ENCODE peak calls at places on chromosomes 16 and 17, in nine cellular contexts. O is GM20000; P is CD4-positive, alpha-beta T cell; S is RWPE1; M is left ventricle myocardium inferior; E is endothelial cell; U is breast epithelium; G is AG09319; N is WERI-Rb-1. Z is an unnamed sample.

GRCh38 chr17:79901131-79901530 is 61.9 kb upstream of the CBX4 start:
- DNase-seq in O (no peak), P (no peak), S (no peak), M (no peak), E (no peak), U (peak), G (no peak), N (no peak), Z (no peak)

GRCh38 chr17:66995944-66996343 is 31.4 kb downstream of the CACNG4 start:
- DNase-seq in O (no peak), P (no peak), S (no peak), M (no peak), E (no peak), U (no peak), G (no peak), N (no peak), Z (no peak)

GRCh38 chr17:59783221-59784016 is 76.0 kb downstream of the VMP1 start:
- DNase-seq in O (no peak), P (no peak), S (peak), M (no peak), E (no peak), U (no peak), G (no peak), N (no peak), Z (no peak)

GRCh38 chr16:88131966-88132365 is 180.7 kb downstream of the BANP start:
- DNase-seq in O (no peak), P (no peak), S (no peak), M (no peak), E (no peak), U (no peak), G (no peak), N (no peak), Z (no peak)

GRCh38 chr17:32588982-32589381 is 102.2 kb downstream of the CDK5R1 start:
- DNase-seq in O (no peak), P (no peak), S (peak), M (no peak), E (peak), U (no peak), G (no peak), N (peak), Z (no peak)

GRCh38 chr16:27759301-27759871 is 209.4 kb downstream of the KATNIP start:
- DNase-seq in O (no peak), P (no peak), S (peak), M (no peak), E (no peak), U (no peak), G (no peak), N (no peak), Z (no peak)

GRCh38 chr17:9218068-9218635 is 196.8 kb downstream of the NTN1 start:
- DNase-seq in O (no peak), P (no peak), S (no peak), M (no peak), E (no peak), U (no peak), G (no peak), N (no peak), Z (no peak)

GRCh38 chr16:81546781-81547180 is 102.2 kb downstream of the CMIP start:
- DNase-seq in O (no peak), P (no peak), S (no peak), M (no peak), E (no peak), U (no peak), G (no peak), N (no peak), Z (no peak)

GRCh38 chr17:10127819-10128375 is 70.5 kb downstream of the GAS7 start:
- DNase-seq in O (no peak), P (no peak), S (no peak), M (peak), E (no peak), U (no peak), G (peak), N (peak), Z (peak)

GRCh38 chr16:88963583-88963982 is 13.4 kb downstream of the CBFA2T3 start:
- DNase-seq in O (no peak), P (no peak), S (peak), M (no peak), E (no peak), U (no peak), G (no peak), N (no peak), Z (no peak)

GRCh38 chr16:19392352-19392751 is 25.3 kb upstream of the TMC5 start:
- DNase-seq in O (no peak), P (no peak), S (no peak), M (no peak), E (no peak), U (no peak), G (no peak), N (no peak), Z (no peak)

GRCh38 chr17:17414316-17414937 is 62.4 kb upstream of the MED9 start:
- DNase-seq in O (no peak), P (no peak), S (no peak), M (no peak), E (no peak), U (no peak), G (peak), N (no peak), Z (no peak)

GRCh38 chr17:81667754-81668153 is 1.2 kb downstream of the CCDC137 start:
- DNase-seq in O (no peak), P (no peak), S (no peak), M (no peak), E (no peak), U (no peak), G (no peak), N (peak), Z (no peak)

GRCh38 chr16:65763640-65764305 is 602.7 kb upstream of the CDH5 start:
- DNase-seq in O (no peak), P (no peak), S (no peak), M (no peak), E (no peak), U (no peak), G (no peak), N (no peak), Z (no peak)

GRCh38 chr17:81291662-81292061 is 3.4 kb downstream of the SLC38A10 start:
- DNase-seq in O (peak), P (peak), S (peak), M (peak), E (peak), U (peak), G (no peak), N (peak), Z (peak)

GRCh38 chr17:60565233-60565632 is 34.8 kb upstream of the PPM1D start:
- DNase-seq in O (no peak), P (no peak), S (no peak), M (no peak), E (no peak), U (no peak), G (no peak), N (no peak), Z (no peak)

GRCh38 chr16:31386157-31386984 is 6.8 kb upstream of the ITGAD start:
- DNase-seq in O (peak), P (no peak), S (peak), M (no peak), E (no peak), U (no peak), G (no peak), N (peak), Z (no peak)

GRCh38 chr17:72166040-72166439 is 45.2 kb downstream of the SOX9 start:
- DNase-seq in O (no peak), P (no peak), S (no peak), M (no peak), E (no peak), U (no peak), G (no peak), N (no peak), Z (no peak)

GRCh38 chr17:5527647-5528250 is 41.4 kb downstream of the MIS12 start:
- DNase-seq in O (no peak), P (no peak), S (no peak), M (no peak), E (no peak), U (no peak), G (no peak), N (no peak), Z (no peak)

GRCh38 chr16:11914759-11915643 is 755 bp downstream of the GSPT1 start:
- DNase-seq in O (peak), P (peak), S (no peak), M (peak), E (peak), U (no peak), G (no peak), N (peak), Z (peak)

GRCh38 chr17:59427996-59428395 is 96.5 kb downstream of the YPEL2 start:
- DNase-seq in O (no peak), P (no peak), S (no peak), M (no peak), E (no peak), U (no peak), G (no peak), N (no peak), Z (no peak)

GRCh38 chr16:66972983-66973382 is 11.9 kb downstream of the CES3 start:
- DNase-seq in O (no peak), P (no peak), S (no peak), M (no peak), E (no peak), U (no peak), G (no peak), N (no peak), Z (no peak)

GRCh38 chr16:31141489-31142108 is 6.1 kb upstream of the PRSS8 start:
- DNase-seq in O (no peak), P (no peak), S (peak), M (no peak), E (no peak), U (no peak), G (no peak), N (no peak), Z (peak)

GRCh38 chr16:23498863-23499262 is 11.4 kb downstream of the GGA2 start:
- DNase-seq in O (no peak), P (no peak), S (no peak), M (no peak), E (no peak), U (no peak), G (no peak), N (no peak), Z (no peak)

GRCh38 chr17:73480740-73481139 is 163.5 kb downstream of the SDK2 start:
- DNase-seq in O (no peak), P (no peak), S (no peak), M (peak), E (no peak), U (no peak), G (no peak), N (peak), Z (no peak)

GRCh38 chr17:8953152-8953885 is 12.2 kb downstream of the PIK3R5 start:
- DNase-seq in O (no peak), P (no peak), S (no peak), M (no peak), E (no peak), U (no peak), G (no peak), N (no peak), Z (no peak)

GRCh38 chr17:8871081-8871581 is 3.7 kb upstream of the PIK3R6 start:
- DNase-seq in O (no peak), P (no peak), S (no peak), M (no peak), E (no peak), U (no peak), G (no peak), N (no peak), Z (no peak)

GRCh38 chr16:24838554-24839266 is 7.1 kb upstream of the SLC5A11 start:
- DNase-seq in O (no peak), P (no peak), S (no peak), M (no peak), E (no peak), U (no peak), G (no peak), N (no peak), Z (no peak)

GRCh38 chr17:37490022-37490587 is 414 bp downstream of the DUSP14 start:
- DNase-seq in O (peak), P (peak), S (no peak), M (peak), E (peak), U (peak), G (no peak), N (peak), Z (peak)

GRCh38 chr17:80012156-80012555 is 23.5 kb downstream of the TBC1D16 start:
- DNase-seq in O (no peak), P (no peak), S (no peak), M (no peak), E (no peak), U (no peak), G (no peak), N (no peak), Z (no peak)

GRCh38 chr16:8951447-8952280 is 12.0 kb downstream of the USP7 start:
- DNase-seq in O (no peak), P (no peak), S (no peak), M (no peak), E (no peak), U (no peak), G (no peak), N (no peak), Z (no peak)

GRCh38 chr17:40443196-40443987 is at the start of gene IGFBP4:
- DNase-seq in O (peak), P (peak), S (peak), M (peak), E (peak), U (peak), G (no peak), N (peak), Z (peak)

GRCh38 chr17:4751925-4752324 is 12.2 kb upstream of the CXCL16 start:
- DNase-seq in O (no peak), P (no peak), S (no peak), M (no peak), E (no peak), U (no peak), G (no peak), N (no peak), Z (no peak)

GRCh38 chr17:32111141-32111771 is 31.0 kb upstream of the RHOT1 start:
- DNase-seq in O (no peak), P (peak), S (no peak), M (peak), E (peak), U (peak), G (peak), N (peak), Z (peak)

GRCh38 chr16:89378947-89379771 is 111.2 kb downstream of the ANKRD11 start:
- DNase-seq in O (no peak), P (no peak), S (peak), M (no peak), E (no peak), U (no peak), G (no peak), N (peak), Z (no peak)

GRCh38 chr16:69321080-69321479 is 9.3 kb downstream of the PDF start:
- DNase-seq in O (no peak), P (no peak), S (no peak), M (no peak), E (no peak), U (no peak), G (no peak), N (no peak), Z (no peak)

GRCh38 chr17:72219824-72220473 is 99.1 kb downstream of the SOX9 start:
- DNase-seq in O (no peak), P (no peak), S (no peak), M (no peak), E (peak), U (no peak), G (no peak), N (no peak), Z (no peak)

GRCh38 chr17:75498019-75498725 is 17.2 kb downstream of the CASKIN2 start:
- DNase-seq in O (no peak), P (no peak), S (no peak), M (no peak), E (no peak), U (no peak), G (no peak), N (no peak), Z (no peak)
- TF ChIP-seq CTCF in O (no peak), P (no peak), S (no peak), M (no peak), E (no peak), U (no peak), G (no peak), N (no peak), Z (no peak)

GRCh38 chr17:29117440-29117753 is 62.8 kb downstream of the MYO18A start:
- DNase-seq in O (no peak), P (no peak), S (no peak), M (no peak), E (no peak), U (no peak), G (no peak), N (no peak), Z (no peak)
- TF ChIP-seq CTCF in O (no peak), P (peak), S (peak), M (peak), E (peak), U (no peak), G (no peak), N (no peak), Z (peak)

GRCh38 chr16:70703041-70703834 is 17.4 kb upstream of the MTSS2 start:
- DNase-seq in O (no peak), P (no peak), S (no peak), M (peak), E (peak), U (no peak), G (peak), N (peak), Z (no peak)
- TF ChIP-seq CTCF in O (no peak), P (no peak), S (no peak), M (peak), E (no peak), U (peak), G (peak), N (peak), Z (peak)

DNA sequence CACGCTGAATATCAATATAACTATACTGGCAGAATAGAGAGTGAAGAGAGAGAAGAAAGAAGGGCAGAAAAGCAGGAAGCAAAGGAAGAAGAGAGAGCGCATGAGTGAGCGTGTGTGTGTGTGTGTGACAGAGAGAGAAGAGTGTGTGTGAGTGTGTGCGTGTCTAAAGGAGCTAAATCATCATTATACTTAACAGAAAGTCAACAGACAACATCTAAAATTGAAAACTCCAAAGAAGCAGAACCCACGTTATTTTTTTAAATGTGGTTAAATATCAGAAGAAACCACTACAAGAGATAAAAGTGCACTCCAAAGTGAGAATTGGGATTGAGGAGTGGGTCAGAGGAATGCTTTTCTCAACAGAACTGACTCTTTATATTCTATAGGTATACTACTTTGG is 77.2 kb downstream of the BRIP1 start:
- DNase-seq in O (no peak), P (no peak), S (no peak), M (no peak), E (no peak), U (no peak), G (no peak), N (no peak), Z (no peak)
- TF ChIP-seq CTCF in O (no peak), P (no peak), S (no peak), M (no peak), E (no peak), U (no peak), G (no peak), N (no peak), Z (no peak)

GRCh38 chr17:29079433-29079832 is 36.5 kb downstream of the PIPOX start:
- DNase-seq in O (no peak), P (no peak), S (no peak), M (no peak), E (no peak), U (no peak), G (no peak), N (no peak), Z (no peak)

GRCh38 chr17:29076722-29077121 is 33.8 kb downstream of the PIPOX start:
- DNase-seq in O (no peak), P (no peak), S (no peak), M (no peak), E (no peak), U (no peak), G (no peak), N (no peak), Z (no peak)

GRCh38 chr17:29076087-29076486 is 33.1 kb downstream of the PIPOX start:
- DNase-seq in O (no peak), P (no peak), S (no peak), M (no peak), E (no peak), U (no peak), G (no peak), N (no peak), Z (no peak)

GRCh38 chr17:29078183-29079045 is 35.5 kb downstream of the PIPOX start:
- DNase-seq in O (no peak), P (no peak), S (no peak), M (no peak), E (no peak), U (no peak), G (no peak), N (no peak), Z (no peak)

DNA sequence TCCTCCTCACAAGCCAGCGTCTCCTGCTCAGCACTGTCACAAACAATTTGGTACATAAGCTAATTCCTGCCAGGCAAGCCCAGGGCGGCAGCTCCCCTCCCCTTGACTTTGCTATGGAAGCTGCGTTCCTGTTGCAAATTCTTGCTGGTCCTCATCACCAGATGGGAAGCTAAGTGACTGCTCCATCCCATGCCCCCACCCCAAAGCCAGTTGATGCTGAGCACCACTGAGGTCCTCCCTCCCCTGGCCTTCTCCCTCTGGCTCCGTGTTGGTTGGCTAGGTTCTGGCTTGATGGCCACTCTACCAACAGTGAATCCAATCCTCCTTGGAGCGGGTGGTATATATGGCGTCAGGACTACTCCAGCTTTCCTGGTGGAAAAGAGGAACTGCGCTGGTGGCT is 34.4 kb downstream of the PIPOX start:
- DNase-seq in O (no peak), P (no peak), S (no peak), M (no peak), E (no peak), U (no peak), G (no peak), N (no peak), Z (no peak)
- TF ChIP-seq CTCF in O (no peak), P (no peak), S (no peak), M (no peak), E (no peak), U (no peak), G (no peak), N (no peak), Z (no peak)

DNA sequence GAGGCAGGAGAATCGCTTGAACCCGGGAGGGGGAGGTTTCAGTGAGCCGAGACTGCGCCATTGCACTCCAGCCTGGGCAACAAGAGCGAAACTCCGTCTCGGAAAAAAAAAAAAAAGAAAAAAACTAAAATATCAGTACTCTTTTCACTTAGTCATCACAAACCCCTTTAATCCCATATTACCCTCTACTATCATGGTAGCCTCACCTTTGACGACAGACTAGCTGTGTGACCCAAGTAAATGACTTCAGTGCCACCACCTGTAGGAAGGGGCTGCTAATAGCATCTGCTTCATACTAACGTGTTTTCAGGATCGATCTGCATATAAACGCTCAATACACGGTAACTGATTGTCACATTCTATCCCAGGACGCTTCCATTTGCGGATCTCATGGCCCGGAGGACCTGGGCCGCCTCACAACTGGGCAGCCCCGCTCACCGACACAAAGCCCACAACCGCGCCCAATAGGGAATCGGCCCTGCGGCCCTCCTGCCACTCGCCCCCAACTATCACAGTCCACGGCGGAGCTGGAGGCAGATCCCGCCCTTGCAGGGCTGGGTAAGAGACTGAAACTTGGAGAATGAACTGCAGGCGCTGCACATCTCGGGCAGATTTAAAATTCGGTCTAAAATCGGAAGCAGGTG is 1.1 kb upstream of the ZNF263 start:
- DNase-seq in O (no peak), P (no peak), S (no peak), M (no peak), E (peak), U (no peak), G (no peak), N (peak), Z (no peak)
- TF ChIP-seq CTCF in O (no peak), P (no peak), S (no peak), M (no peak), E (no peak), U (no peak), G (no peak), N (no peak), Z (no peak)